ENCODE peak calls at places on chromosome 2, in four cellular contexts. N is Panc1, O is fibroblast of lung, V is body of pancreas. Y is an unnamed sample.

GRCh38 chr2:45938649-45939511 is 287.4 kb downstream of the PRKCE start:
- DNase-seq in N (peak; percentile 98), O (peak; percentile 100), V (peak; percentile 84), Y (peak; percentile 33)

GRCh38 chr2:109305494-109306187 is 176.6 kb downstream of the SH3RF3 start:
- DNase-seq in N (no peak), O (no peak), V (no peak), Y (no peak)

GRCh38 chr2:204470621-204471196 is 74.6 kb upstream of the PARD3B start:
- DNase-seq in N (no peak), O (no peak), V (no peak), Y (no peak)

GRCh38 chr2:118065927-118066326 is 22.3 kb upstream of the INSIG2 start:
- DNase-seq in N (no peak), O (no peak), V (no peak), Y (no peak)

GRCh38 chr2:240500561-240501423 is 57.0 kb downstream of the ANKMY1 start:
- DNase-seq in N (no peak), O (no peak), V (peak; percentile 6), Y (no peak)

GRCh38 chr2:187976259-187976658 is 315.4 kb upstream of the GULP1 start:
- DNase-seq in N (no peak), O (no peak), V (no peak), Y (no peak)

GRCh38 chr2:189088566-189089225 is 90.9 kb downstream of the COL5A2 start:
- DNase-seq in N (no peak), O (peak; percentile 41), V (no peak), Y (no peak)

GRCh38 chr2:232396683-232397082 is 10.0 kb upstream of the ALPG start:
- DNase-seq in N (no peak), O (no peak), V (no peak), Y (no peak)

GRCh38 chr2:96325884-96326255 is 753 bp downstream of the ITPRIPL1 start:
- DNase-seq in N (no peak), O (no peak), V (no peak), Y (no peak)

GRCh38 chr2:102708847-102709559 is 52.8 kb upstream of the TMEM182 start:
- DNase-seq in N (peak; percentile 61), O (peak; percentile 30), V (no peak), Y (no peak)

GRCh38 chr2:74226648-74227213 is 28.3 kb downstream of the MTHFD2 start:
- DNase-seq in N (no peak), O (no peak), V (peak; percentile 66), Y (no peak)

GRCh38 chr2:197889041-197889440 is 84.6 kb downstream of the PLCL1 start:
- DNase-seq in N (no peak), O (peak; percentile 38), V (no peak), Y (no peak)

GRCh38 chr2:12759248-12759647 is 42.5 kb downstream of the TRIB2 start:
- DNase-seq in N (no peak), O (peak; percentile 88), V (no peak), Y (no peak)

GRCh38 chr2:45962522-45962921 is 311.0 kb downstream of the PRKCE start:
- DNase-seq in N (no peak), O (peak; percentile 84), V (peak; percentile 66), Y (no peak)

GRCh38 chr2:71008342-71008741 is 13.7 kb upstream of the TEX261 start:
- DNase-seq in N (no peak), O (no peak), V (no peak), Y (no peak)

GRCh38 chr2:171253900-171254447 is 93.3 kb upstream of the TLK1 start:
- DNase-seq in N (no peak), O (no peak), V (no peak), Y (no peak)

GRCh38 chr2:38610851-38611801 is 8.4 kb upstream of the HNRNPLL start:
- DNase-seq in N (no peak), O (peak; percentile 50), V (no peak), Y (no peak)

GRCh38 chr2:152304845-152305244 is 30.1 kb upstream of the FMNL2 start:
- DNase-seq in N (no peak), O (peak; percentile 10), V (no peak), Y (no peak)

GRCh38 chr2:32895424-32895823 is 51.3 kb upstream of the LTBP1 start:
- DNase-seq in N (no peak), O (peak; percentile 33), V (no peak), Y (no peak)

GRCh38 chr2:83587309-83587708 is 871.8 kb downstream of the SUCLG1 start:
- DNase-seq in N (no peak), O (no peak), V (no peak), Y (no peak)

GRCh38 chr2:155209696-155210449 is 511.4 kb downstream of the KCNJ3 start:
- DNase-seq in N (no peak), O (no peak), V (no peak), Y (no peak)

GRCh38 chr2:70923378-70924015 is 12.2 kb upstream of the ATP6V1B1 start:
- DNase-seq in N (no peak), O (no peak), V (no peak), Y (peak; percentile 4)

GRCh38 chr2:20609349-20609994 is 41.4 kb downstream of the HS1BP3 start:
- DNase-seq in N (no peak), O (peak; percentile 76), V (no peak), Y (no peak)

GRCh38 chr2:13616059-13616458 is 899.3 kb downstream of the TRIB2 start:
- DNase-seq in N (no peak), O (no peak), V (no peak), Y (no peak)

GRCh38 chr2:20584045-20584636 is 66.8 kb downstream of the HS1BP3 start:
- DNase-seq in N (no peak), O (no peak), V (no peak), Y (no peak)

GRCh38 chr2:133407341-133407740 is 160.9 kb downstream of the NCKAP5 start:
- DNase-seq in N (no peak), O (no peak), V (no peak), Y (no peak)

GRCh38 chr2:133400411-133400810 is 167.9 kb downstream of the NCKAP5 start:
- DNase-seq in N (no peak), O (no peak), V (no peak), Y (no peak)

DNA sequence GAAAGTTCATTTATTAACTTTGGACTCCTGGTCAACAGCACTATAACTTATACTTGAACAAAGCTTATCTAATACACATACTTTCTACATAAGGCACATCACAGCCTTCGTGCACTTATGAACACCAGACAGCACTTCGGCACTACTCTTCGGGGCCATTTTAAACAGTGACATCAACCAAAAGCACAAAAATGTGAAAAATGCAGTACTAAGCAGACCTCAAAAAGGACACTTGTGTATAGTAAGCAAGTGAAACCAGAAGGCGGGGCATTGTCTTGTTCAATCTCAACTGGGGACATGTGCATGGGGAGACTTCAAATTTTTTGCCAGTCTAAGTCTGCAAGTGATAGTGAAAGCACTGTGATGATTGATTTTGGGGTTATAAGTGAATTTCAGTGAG is 163.0 kb downstream of the NCKAP5 start:
- DNase-seq in N (no peak), O (no peak), V (no peak), Y (no peak)
- H3K27me3 ChIP-seq in N (no peaks in the 10 kb centered on the region), O (no peaks in the 10 kb centered on the region), V (no peaks in the 10 kb centered on the region), Y (no peaks in the 10 kb centered on the region)

GRCh38 chr2:234731236-234731635 is 220.6 kb upstream of the SH3BP4 start:
- DNase-seq in N (no peak), O (no peak), V (no peak), Y (no peak)

GRCh38 chr2:234733093-234733489 is 218.7 kb upstream of the SH3BP4 start:
- DNase-seq in N (no peak), O (no peak), V (no peak), Y (no peak)

GRCh38 chr2:234732404-234733092 is 219.3 kb upstream of the SH3BP4 start:
- DNase-seq in N (no peak), O (no peak), V (no peak), Y (no peak)

GRCh38 chr2:234735829-234736228 is 216.0 kb upstream of the SH3BP4 start:
- DNase-seq in N (no peak), O (no peak), V (no peak), Y (no peak)

DNA sequence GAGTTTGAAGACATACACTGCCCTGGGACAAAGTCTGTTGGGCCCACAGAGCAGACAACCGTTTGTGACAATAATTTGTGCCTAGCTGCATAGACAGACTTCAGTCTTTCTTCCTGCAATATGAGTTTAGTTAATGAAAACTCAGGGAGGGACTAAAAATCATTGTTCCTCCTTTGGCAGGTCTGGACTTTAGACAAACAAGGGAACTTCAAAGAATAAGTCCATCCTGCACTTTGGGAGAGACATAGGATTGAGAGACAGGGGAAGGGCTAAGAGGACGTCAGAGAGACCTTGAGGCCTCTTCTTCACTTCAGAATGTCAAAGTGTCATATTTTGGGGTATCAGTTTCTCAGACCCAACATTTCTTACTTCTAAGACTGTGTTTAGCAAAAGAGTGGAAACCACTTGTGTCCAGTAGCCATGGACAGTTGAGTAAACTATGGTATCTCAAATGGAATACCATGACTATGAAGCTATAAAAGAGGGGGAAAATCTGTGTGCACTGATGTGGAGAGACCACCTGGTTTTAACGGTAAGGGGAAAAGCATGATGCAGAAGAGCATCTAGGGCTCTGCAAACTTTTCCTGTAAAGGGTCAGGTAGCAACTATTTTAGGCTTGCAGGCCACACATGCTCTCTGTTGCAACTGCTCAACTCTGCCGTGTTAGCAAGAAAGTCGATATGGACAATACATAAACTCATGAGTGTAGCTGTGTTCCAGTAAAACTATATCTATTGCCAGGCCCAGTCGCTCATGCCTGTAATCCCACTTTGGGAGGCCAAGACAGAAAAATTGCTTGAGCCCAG is 217.8 kb upstream of the SH3BP4 start:
- DNase-seq in N (no peak), O (no peak), V (no peak), Y (no peak)
- H3K27me3 ChIP-seq in N (no peaks in the 10 kb centered on the region), O (no peaks in the 10 kb centered on the region), V (no peaks in the 10 kb centered on the region), Y (no peaks in the 10 kb centered on the region)

GRCh38 chr2:174330945-174331619 is 3.7 kb upstream of the SP9 start:
- DNase-seq in N (no peak), O (no peak), V (no peak), Y (no peak)

GRCh38 chr2:174327559-174327897 is 7.2 kb upstream of the SP9 start:
- DNase-seq in N (no peak), O (no peak), V (no peak), Y (no peak)

GRCh38 chr2:174327958-174328308 is 6.8 kb upstream of the SP9 start:
- DNase-seq in N (no peak), O (no peak), V (no peak), Y (no peak)

GRCh38 chr2:174328309-174329156 is 6.2 kb upstream of the SP9 start:
- DNase-seq in N (no peak), O (no peak), V (no peak), Y (no peak)

DNA sequence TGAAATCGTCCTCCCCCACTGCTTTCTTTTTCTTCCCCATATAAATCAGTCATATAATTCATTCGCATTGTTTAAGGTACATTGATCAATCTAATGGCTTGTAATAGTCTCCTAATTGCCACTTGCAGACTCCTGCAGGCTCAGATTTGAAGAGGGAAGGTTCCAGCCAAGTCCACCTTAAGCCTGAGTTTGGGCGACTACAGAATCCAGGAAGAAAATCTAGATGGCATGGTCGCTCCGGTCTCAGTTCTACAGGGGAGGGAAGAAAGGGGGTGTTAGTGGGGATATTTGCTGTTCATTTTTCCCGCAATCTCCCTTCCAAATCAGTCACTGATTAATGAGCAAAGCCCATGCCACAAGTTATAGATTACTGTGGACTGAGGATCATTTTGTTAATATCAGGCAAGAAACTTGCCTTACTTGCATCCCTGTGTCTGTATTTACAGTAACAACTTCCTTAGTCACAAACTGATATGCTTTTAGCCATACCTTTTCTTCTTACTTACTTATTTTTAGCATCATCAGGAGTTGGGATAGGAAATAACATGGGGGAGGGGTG is 5.5 kb upstream of the SP9 start:
- DNase-seq in N (no peak), O (no peak), V (no peak), Y (no peak)
- H3K27me3 ChIP-seq in N (no peaks in the 10 kb centered on the region), O (peaks cover 82% of the 10 kb centered on the region), V (peaks cover 63% of the 10 kb centered on the region), Y (peaks cover 13% of the 10 kb centered on the region)

DNA sequence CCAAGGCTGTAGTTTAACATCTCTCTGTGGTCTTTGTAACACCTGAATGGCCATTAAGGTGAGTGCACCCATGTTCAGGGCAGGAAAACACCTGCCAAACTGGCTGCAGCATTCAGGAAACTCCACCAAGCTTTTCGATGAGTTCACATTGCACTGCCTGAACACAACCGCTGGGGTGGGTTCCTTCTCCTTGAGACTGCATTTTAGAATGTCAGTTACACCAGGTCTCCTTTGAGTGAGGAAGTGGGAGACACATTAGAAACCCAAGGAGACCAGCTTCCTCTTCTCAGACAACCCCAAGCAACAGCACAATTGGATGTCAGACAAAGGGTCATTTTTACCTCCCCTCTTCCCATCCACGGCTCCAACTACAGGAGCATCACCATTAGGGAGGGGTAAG is 35.2 kb downstream of the CYRIA start:
- DNase-seq in N (no peak), O (no peak), V (no peak), Y (no peak)
- H3K27me3 ChIP-seq in N (no peaks in the 10 kb centered on the region), O (no peaks in the 10 kb centered on the region), V (no peaks in the 10 kb centered on the region), Y (no peaks in the 10 kb centered on the region)